ENCODE peak calls at places on chromosomes 2 and 18, in five cellular contexts. One of them, this sample, is unnamed.

GRCh38 chr18:63264871-63265270 is 54.7 kb downstream of the BCL2 start:
- DNase-seq in fibroblast of lung: no peak
- DNase-seq in HFFc6: no peak
- DNase-seq in psoas muscle: no peak
- DNase-seq in fibroblast of mammary gland: no peak
- DNase-seq in this sample: no peak

GRCh38 chr2:216777637-216778273 is 82.1 kb downstream of the TNP1 start:
- DNase-seq in HFFc6: peak
- DNase-seq in psoas muscle: no peak
- DNase-seq in fibroblast of mammary gland: peak
- DNase-seq in fibroblast of lung: peak
- DNase-seq in this sample: peak

GRCh38 chr18:7590800-7591560 is 23.9 kb downstream of the PTPRM start:
- DNase-seq in fibroblast of mammary gland: peak
- DNase-seq in fibroblast of lung: peak
- DNase-seq in HFFc6: peak
- DNase-seq in psoas muscle: no peak
- DNase-seq in this sample: no peak

GRCh38 chr2:41711736-41712135 is 336.1 kb upstream of the PKDCC start:
- DNase-seq in HFFc6: peak
- DNase-seq in fibroblast of lung: no peak
- DNase-seq in psoas muscle: no peak
- DNase-seq in fibroblast of mammary gland: no peak
- DNase-seq in this sample: no peak

GRCh38 chr2:20194097-20194989 is 30.6 kb downstream of the SDC1 start:
- DNase-seq in fibroblast of lung: no peak
- DNase-seq in fibroblast of mammary gland: no peak
- DNase-seq in psoas muscle: no peak
- DNase-seq in HFFc6: no peak
- DNase-seq in this sample: no peak

GRCh38 chr2:205786976-205787375 is 104.7 kb downstream of the NRP2 start:
- DNase-seq in psoas muscle: no peak
- DNase-seq in fibroblast of mammary gland: no peak
- DNase-seq in HFFc6: no peak
- DNase-seq in fibroblast of lung: no peak
- DNase-seq in this sample: no peak

GRCh38 chr18:44601447-44601846 is 79.2 kb upstream of the SETBP1 start:
- DNase-seq in fibroblast of mammary gland: peak
- DNase-seq in psoas muscle: no peak
- DNase-seq in fibroblast of lung: peak
- DNase-seq in HFFc6: peak
- DNase-seq in this sample: no peak

GRCh38 chr2:164710252-164710633 is 89.0 kb upstream of the GRB14 start:
- DNase-seq in fibroblast of mammary gland: peak
- DNase-seq in HFFc6: no peak
- DNase-seq in psoas muscle: no peak
- DNase-seq in fibroblast of lung: peak
- DNase-seq in this sample: no peak

GRCh38 chr18:48412339-48412929 is 3.3 kb upstream of the ZBTB7C start:
- DNase-seq in HFFc6: no peak
- DNase-seq in fibroblast of lung: no peak
- DNase-seq in fibroblast of mammary gland: no peak
- DNase-seq in psoas muscle: no peak
- DNase-seq in this sample: peak
- TF ChIP-seq CTCF in HFFc6: peak
- TF ChIP-seq CTCF in fibroblast of lung: peak
- TF ChIP-seq CTCF in fibroblast of mammary gland: peak
- TF ChIP-seq CTCF in psoas muscle: peak
- TF ChIP-seq CTCF in this sample: peak

GRCh38 chr2:36352711-36353110 is 2.9 kb upstream of the CRIM1 start:
- DNase-seq in fibroblast of mammary gland: peak
- DNase-seq in HFFc6: peak
- DNase-seq in fibroblast of lung: peak
- DNase-seq in psoas muscle: no peak
- DNase-seq in this sample: no peak
- TF ChIP-seq CTCF in fibroblast of mammary gland: peak
- TF ChIP-seq CTCF in HFFc6: no peak
- TF ChIP-seq CTCF in fibroblast of lung: no peak
- TF ChIP-seq CTCF in psoas muscle: peak
- TF ChIP-seq CTCF in this sample: no peak

GRCh38 chr2:44668336-44668735 is 273.2 kb upstream of the SIX3 start:
- DNase-seq in fibroblast of mammary gland: peak
- DNase-seq in HFFc6: no peak
- DNase-seq in psoas muscle: no peak
- DNase-seq in fibroblast of lung: no peak
- DNase-seq in this sample: no peak
- TF ChIP-seq CTCF in fibroblast of mammary gland: peak
- TF ChIP-seq CTCF in HFFc6: no peak
- TF ChIP-seq CTCF in psoas muscle: no peak
- TF ChIP-seq CTCF in fibroblast of lung: no peak
- TF ChIP-seq CTCF in this sample: no peak

DNA sequence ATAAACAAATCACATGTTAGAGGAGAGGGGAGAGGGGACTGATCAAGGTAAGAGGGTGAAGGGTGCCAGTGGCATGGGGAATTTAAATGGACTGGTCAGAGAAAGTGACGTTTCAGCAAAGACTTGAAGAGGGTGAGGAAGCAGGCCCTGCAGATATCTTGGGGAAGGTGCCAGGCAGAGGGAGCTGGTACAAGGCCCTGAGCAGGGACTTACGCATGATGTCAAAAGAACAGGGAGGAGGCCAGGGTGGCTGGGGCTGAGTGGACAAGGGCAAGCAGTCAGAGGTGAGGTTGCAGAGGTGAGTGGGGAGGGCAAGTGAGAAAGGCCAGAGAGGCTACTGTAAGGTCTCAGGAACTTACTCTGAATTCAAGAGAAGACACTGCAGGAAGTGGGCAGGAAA is 53.3 kb upstream of the RMP24 start:
- DNase-seq in fibroblast of mammary gland: no peak
- DNase-seq in HFFc6: no peak
- DNase-seq in fibroblast of lung: no peak
- DNase-seq in psoas muscle: no peak
- DNase-seq in this sample: no peak
- TF ChIP-seq CTCF in fibroblast of mammary gland: no peak
- TF ChIP-seq CTCF in HFFc6: no peak
- TF ChIP-seq CTCF in fibroblast of lung: no peak
- TF ChIP-seq CTCF in psoas muscle: no peak
- TF ChIP-seq CTCF in this sample: no peak

DNA sequence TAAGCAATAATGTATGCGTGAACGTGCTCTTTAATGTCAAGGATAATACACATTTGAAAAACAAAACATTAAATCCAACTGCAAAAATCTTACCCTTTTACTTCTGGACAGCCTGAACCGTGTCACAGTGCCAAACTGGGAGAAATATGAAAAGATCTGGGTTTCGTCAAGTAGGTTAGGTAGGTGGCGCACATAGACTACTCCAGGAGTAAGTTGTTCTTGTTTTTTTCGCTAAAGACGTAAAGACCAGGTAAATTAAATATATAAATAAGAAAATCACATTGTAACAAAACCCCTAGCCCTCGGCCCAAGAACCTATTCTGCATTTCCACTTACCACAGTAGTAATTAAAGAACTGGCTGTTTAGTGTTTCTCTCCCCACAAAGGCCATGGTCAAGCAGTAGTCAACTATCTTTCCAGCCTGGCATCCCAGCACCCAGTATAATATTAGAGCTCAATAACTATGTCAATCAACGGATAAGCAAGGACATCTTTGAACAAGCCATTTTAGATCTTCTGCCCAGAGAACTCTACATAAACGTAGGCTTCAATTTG is 1.1 kb downstream of the NIFK start:
- DNase-seq in fibroblast of lung: no peak
- DNase-seq in HFFc6: no peak
- DNase-seq in fibroblast of mammary gland: peak
- DNase-seq in psoas muscle: no peak
- DNase-seq in this sample: no peak
- TF ChIP-seq CTCF in fibroblast of lung: no peak
- TF ChIP-seq CTCF in HFFc6: no peak
- TF ChIP-seq CTCF in fibroblast of mammary gland: no peak
- TF ChIP-seq CTCF in psoas muscle: no peak
- TF ChIP-seq CTCF in this sample: no peak

GRCh38 chr18:32081881-32082280 is 9.8 kb upstream of the RNF138 start:
- DNase-seq in psoas muscle: no peak
- DNase-seq in fibroblast of mammary gland: no peak
- DNase-seq in HFFc6: no peak
- DNase-seq in fibroblast of lung: peak
- DNase-seq in this sample: no peak
- TF ChIP-seq CTCF in psoas muscle: no peak
- TF ChIP-seq CTCF in fibroblast of mammary gland: no peak
- TF ChIP-seq CTCF in HFFc6: no peak
- TF ChIP-seq CTCF in fibroblast of lung: no peak
- TF ChIP-seq CTCF in this sample: no peak

This sample was measured in endothelial cell.